ENCODE peak calls at places on chromosomes 5 and 9, in five cellular contexts. One of them, this sample, is unnamed.

GRCh38 chr9:22079873-22080341 is 70.8 kb upstream of the CDKN2B start:
- DNase-seq in fibroblast of lung: peak; percentile 73
- DNase-seq in brain microvascular endothelial cell: no peak
- DNase-seq in PC-9: no peak
- DNase-seq in choroid plexus epithelial cell: peak; percentile 94
- DNase-seq in this sample: no peak

GRCh38 chr5:163867324-163867723 is 361.9 kb downstream of the MAT2B start:
- DNase-seq in PC-9: no peak
- DNase-seq in fibroblast of lung: no peak
- DNase-seq in choroid plexus epithelial cell: peak; percentile 81
- DNase-seq in brain microvascular endothelial cell: no peak
- DNase-seq in this sample: no peak

GRCh38 chr9:9612270-9612669 is 1000.5 kb downstream of the PTPRD start:
- DNase-seq in choroid plexus epithelial cell: no peak
- DNase-seq in fibroblast of lung: no peak
- DNase-seq in PC-9: no peak
- DNase-seq in brain microvascular endothelial cell: no peak
- DNase-seq in this sample: no peak

GRCh38 chr9:94925751-94926456 is 199.4 kb downstream of the AOPEP start:
- DNase-seq in choroid plexus epithelial cell: no peak
- DNase-seq in brain microvascular endothelial cell: no peak
- DNase-seq in PC-9: peak; percentile 81
- DNase-seq in fibroblast of lung: no peak
- DNase-seq in this sample: no peak

GRCh38 chr9:137682431-137682991 is 63.7 kb downstream of the EHMT1 start:
- DNase-seq in PC-9: no peak
- DNase-seq in fibroblast of lung: no peak
- DNase-seq in brain microvascular endothelial cell: no peak
- DNase-seq in choroid plexus epithelial cell: no peak
- DNase-seq in this sample: no peak

GRCh38 chr9:89496645-89497044 is 1.3 kb downstream of the SEMA4D start:
- DNase-seq in fibroblast of lung: no peak
- DNase-seq in PC-9: no peak
- DNase-seq in choroid plexus epithelial cell: no peak
- DNase-seq in brain microvascular endothelial cell: no peak
- DNase-seq in this sample: no peak

GRCh38 chr5:67255881-67256280 is 59.3 kb upstream of the CD180 start:
- DNase-seq in brain microvascular endothelial cell: no peak
- DNase-seq in fibroblast of lung: no peak
- DNase-seq in PC-9: no peak
- DNase-seq in choroid plexus epithelial cell: peak; percentile 66
- DNase-seq in this sample: no peak

GRCh38 chr5:130055572-130055971 is 151.3 kb downstream of the CHSY3 start:
- DNase-seq in fibroblast of lung: no peak
- DNase-seq in brain microvascular endothelial cell: no peak
- DNase-seq in PC-9: no peak
- DNase-seq in choroid plexus epithelial cell: no peak
- DNase-seq in this sample: no peak

GRCh38 chr5:178458140-178458539 is 132.1 kb downstream of the COL23A1 start:
- DNase-seq in fibroblast of lung: no peak
- DNase-seq in PC-9: no peak
- DNase-seq in choroid plexus epithelial cell: no peak
- DNase-seq in brain microvascular endothelial cell: no peak
- DNase-seq in this sample: no peak

GRCh38 chr9:120928015-120928719 is 1.6 kb upstream of the TRAF1 start:
- DNase-seq in brain microvascular endothelial cell: no peak
- DNase-seq in PC-9: peak; percentile 11
- DNase-seq in choroid plexus epithelial cell: no peak
- DNase-seq in fibroblast of lung: no peak
- DNase-seq in this sample: no peak

GRCh38 chr5:26329562-26330189 is 708.7 kb downstream of the CDH9 start:
- DNase-seq in fibroblast of lung: no peak
- DNase-seq in PC-9: no peak
- DNase-seq in choroid plexus epithelial cell: peak; percentile 4
- DNase-seq in brain microvascular endothelial cell: no peak
- DNase-seq in this sample: no peak

GRCh38 chr9:3968891-3969290 is 331.0 kb downstream of the GLIS3 start:
- DNase-seq in PC-9: peak; percentile 25
- DNase-seq in brain microvascular endothelial cell: no peak
- DNase-seq in choroid plexus epithelial cell: no peak
- DNase-seq in fibroblast of lung: no peak
- DNase-seq in this sample: no peak

GRCh38 chr5:141910271-141910673 is 13.4 kb upstream of the DELE1 start:
- DNase-seq in choroid plexus epithelial cell: no peak
- DNase-seq in brain microvascular endothelial cell: no peak
- DNase-seq in fibroblast of lung: no peak
- DNase-seq in PC-9: no peak
- DNase-seq in this sample: no peak

GRCh38 chr5:32014345-32014744 is 159.8 kb downstream of the GOLPH3 start:
- DNase-seq in fibroblast of lung: no peak
- DNase-seq in PC-9: no peak
- DNase-seq in brain microvascular endothelial cell: no peak
- DNase-seq in choroid plexus epithelial cell: no peak
- DNase-seq in this sample: no peak

GRCh38 chr5:139385061-139385889 is 2.2 kb upstream of the SLC23A1 start:
- DNase-seq in brain microvascular endothelial cell: no peak
- DNase-seq in fibroblast of lung: no peak
- DNase-seq in PC-9: peak; percentile 47
- DNase-seq in choroid plexus epithelial cell: no peak
- DNase-seq in this sample: no peak

GRCh38 chr9:109795613-109796012 is 15.6 kb downstream of the PALM2AKAP2 start:
- DNase-seq in PC-9: no peak
- DNase-seq in choroid plexus epithelial cell: no peak
- DNase-seq in brain microvascular endothelial cell: no peak
- DNase-seq in fibroblast of lung: no peak
- DNase-seq in this sample: no peak

GRCh38 chr5:111781200-111781599 is 24.2 kb upstream of the NREP start:
- DNase-seq in fibroblast of lung: peak; percentile 80
- DNase-seq in choroid plexus epithelial cell: peak; percentile 44
- DNase-seq in PC-9: no peak
- DNase-seq in brain microvascular endothelial cell: peak; percentile 60
- DNase-seq in this sample: no peak

GRCh38 chr5:71771191-71771590 is 52.1 kb downstream of the CARTPT start:
- DNase-seq in fibroblast of lung: no peak
- DNase-seq in PC-9: no peak
- DNase-seq in brain microvascular endothelial cell: no peak
- DNase-seq in choroid plexus epithelial cell: no peak
- DNase-seq in this sample: no peak

GRCh38 chr5:107926121-107926520 is 255.4 kb upstream of the EFNA5 start:
- DNase-seq in fibroblast of lung: no peak
- DNase-seq in choroid plexus epithelial cell: no peak
- DNase-seq in PC-9: no peak
- DNase-seq in brain microvascular endothelial cell: no peak
- DNase-seq in this sample: no peak

GRCh38 chr9:69898714-69899209 is 78.1 kb downstream of the CFAP95 start:
- DNase-seq in brain microvascular endothelial cell: peak; percentile 74
- DNase-seq in choroid plexus epithelial cell: peak; percentile 73
- DNase-seq in fibroblast of lung: peak; percentile 63
- DNase-seq in PC-9: peak; percentile 29
- DNase-seq in this sample: peak; percentile 59

GRCh38 chr5:142095035-142095434 is 13.5 kb upstream of the NDFIP1 start:
- DNase-seq in choroid plexus epithelial cell: no peak
- DNase-seq in fibroblast of lung: no peak
- DNase-seq in brain microvascular endothelial cell: no peak
- DNase-seq in PC-9: no peak
- DNase-seq in this sample: no peak

GRCh38 chr5:74035521-74035937 is 409.5 kb downstream of the ARHGEF28 start:
- DNase-seq in brain microvascular endothelial cell: peak; percentile 70
- DNase-seq in choroid plexus epithelial cell: peak; percentile 90
- DNase-seq in fibroblast of lung: peak; percentile 74
- DNase-seq in PC-9: peak; percentile 69
- DNase-seq in this sample: peak; percentile 56

GRCh38 chr5:104370523-104370922 is 807.9 kb upstream of the NUDT12 start:
- DNase-seq in choroid plexus epithelial cell: peak; percentile 38
- DNase-seq in PC-9: no peak
- DNase-seq in brain microvascular endothelial cell: peak; percentile 49
- DNase-seq in fibroblast of lung: no peak
- DNase-seq in this sample: no peak

GRCh38 chr5:109313123-109313522 is 96.7 kb downstream of the PJA2 start:
- DNase-seq in brain microvascular endothelial cell: no peak
- DNase-seq in PC-9: no peak
- DNase-seq in choroid plexus epithelial cell: no peak
- DNase-seq in fibroblast of lung: no peak
- DNase-seq in this sample: no peak

GRCh38 chr9:119844431-119844830 is 475.2 kb upstream of the BRINP1 start:
- DNase-seq in fibroblast of lung: no peak
- DNase-seq in choroid plexus epithelial cell: no peak
- DNase-seq in brain microvascular endothelial cell: no peak
- DNase-seq in PC-9: no peak
- DNase-seq in this sample: no peak

GRCh38 chr9:137333016-137333726 is 31.1 kb upstream of the NRARP start:
- DNase-seq in PC-9: no peak
- DNase-seq in brain microvascular endothelial cell: peak; percentile 33
- DNase-seq in fibroblast of lung: no peak
- DNase-seq in choroid plexus epithelial cell: peak; percentile 30
- DNase-seq in this sample: no peak

GRCh38 chr5:36215910-36216309 is 25.8 kb downstream of the NADK2 start:
- DNase-seq in choroid plexus epithelial cell: peak; percentile 12
- DNase-seq in fibroblast of lung: no peak
- DNase-seq in brain microvascular endothelial cell: no peak
- DNase-seq in PC-9: no peak
- DNase-seq in this sample: no peak

GRCh38 chr5:30831605-30832004 is 361.9 kb upstream of the CDH6 start:
- DNase-seq in fibroblast of lung: no peak
- DNase-seq in choroid plexus epithelial cell: no peak
- DNase-seq in brain microvascular endothelial cell: no peak
- DNase-seq in PC-9: no peak
- DNase-seq in this sample: no peak
- TF ChIP-seq CTCF in fibroblast of lung: no peak
- TF ChIP-seq CTCF in choroid plexus epithelial cell: no peak
- TF ChIP-seq CTCF in brain microvascular endothelial cell: no peak
- TF ChIP-seq CTCF in PC-9: no peak
- TF ChIP-seq CTCF in this sample: no peak

GRCh38 chr5:179817071-179817840 is 3.4 kb upstream of the SQSTM1 start:
- DNase-seq in PC-9: no peak
- DNase-seq in brain microvascular endothelial cell: no peak
- DNase-seq in fibroblast of lung: no peak
- DNase-seq in choroid plexus epithelial cell: no peak
- DNase-seq in this sample: no peak

GRCh38 chr5:179820127-179820482 is 600 bp upstream of the SQSTM1 start:
- DNase-seq in PC-9: no peak
- DNase-seq in choroid plexus epithelial cell: no peak
- DNase-seq in fibroblast of lung: no peak
- DNase-seq in brain microvascular endothelial cell: no peak
- DNase-seq in this sample: no peak

GRCh38 chr5:179820483-179821297 is at the start of gene SQSTM1:
- DNase-seq in fibroblast of lung: peak; percentile 83
- DNase-seq in choroid plexus epithelial cell: peak; percentile 85
- DNase-seq in PC-9: peak; percentile 87
- DNase-seq in brain microvascular endothelial cell: peak; percentile 48
- DNase-seq in this sample: no peak

GRCh38 chr5:179819296-179820126 is 1.2 kb upstream of the SQSTM1 start:
- DNase-seq in choroid plexus epithelial cell: peak; percentile 84
- DNase-seq in brain microvascular endothelial cell: peak; percentile 48
- DNase-seq in PC-9: peak; percentile 98
- DNase-seq in fibroblast of lung: peak; percentile 75
- DNase-seq in this sample: no peak

DNA sequence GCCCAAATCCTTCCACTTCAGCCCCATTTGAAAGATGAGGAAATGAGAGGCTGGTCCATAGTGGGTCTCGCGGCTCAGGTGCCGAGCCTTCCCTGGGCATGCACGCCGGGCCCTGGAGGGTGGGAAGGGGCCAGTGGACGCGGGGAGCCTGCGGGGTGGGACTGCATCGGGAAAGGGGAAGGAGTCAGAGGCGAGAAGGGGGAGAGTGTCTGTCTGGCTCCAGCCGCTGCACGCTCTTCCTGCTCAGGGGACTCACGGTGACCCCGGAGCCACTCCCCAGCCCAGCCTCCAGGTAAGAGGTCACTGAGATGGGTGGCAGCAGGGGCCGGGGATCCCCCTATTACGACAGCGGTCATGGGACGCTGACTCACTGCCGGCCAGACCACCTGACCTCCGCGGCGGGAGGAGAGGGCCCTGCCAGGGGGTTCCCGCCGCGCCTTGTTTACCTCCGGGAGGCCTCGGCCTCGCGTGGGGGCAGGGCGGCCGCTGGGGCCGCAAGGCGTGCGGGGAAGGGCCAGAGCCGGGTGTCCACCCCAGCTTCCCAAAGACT is 1.9 kb upstream of the SQSTM1 start:
- DNase-seq in choroid plexus epithelial cell: peak; percentile 98
- DNase-seq in brain microvascular endothelial cell: peak; percentile 89
- DNase-seq in PC-9: peak; percentile 98
- DNase-seq in fibroblast of lung: peak; percentile 96
- DNase-seq in this sample: no peak
- H3K4me3 ChIP-seq in choroid plexus epithelial cell: peak overlapping the region; percentile 41
- H3K4me3 ChIP-seq in brain microvascular endothelial cell: peak overlapping the region; percentile 33
- H3K4me3 ChIP-seq in PC-9: peak overlapping the region; percentile 98
- H3K4me3 ChIP-seq in fibroblast of lung: no peak overlapping the region
- H3K4me3 ChIP-seq in this sample: peak overlapping the region; percentile 3

GRCh38 chr9:2229109-2229733 is 214.1 kb downstream of the SMARCA2 start:
- DNase-seq in PC-9: peak; percentile 23
- DNase-seq in brain microvascular endothelial cell: no peak
- DNase-seq in fibroblast of lung: no peak
- DNase-seq in choroid plexus epithelial cell: no peak
- DNase-seq in this sample: no peak

GRCh38 chr9:2228132-2228531 is 213.0 kb downstream of the SMARCA2 start:
- DNase-seq in choroid plexus epithelial cell: no peak
- DNase-seq in PC-9: no peak
- DNase-seq in brain microvascular endothelial cell: no peak
- DNase-seq in fibroblast of lung: peak; percentile 29
- DNase-seq in this sample: no peak

GRCh38 chr9:2228641-2229040 is 213.5 kb downstream of the SMARCA2 start:
- DNase-seq in choroid plexus epithelial cell: no peak
- DNase-seq in fibroblast of lung: no peak
- DNase-seq in PC-9: no peak
- DNase-seq in brain microvascular endothelial cell: no peak
- DNase-seq in this sample: no peak

GRCh38 chr9:2231831-2232230 is 216.7 kb downstream of the SMARCA2 start:
- DNase-seq in choroid plexus epithelial cell: no peak
- DNase-seq in fibroblast of lung: peak; percentile 82
- DNase-seq in brain microvascular endothelial cell: peak; percentile 20
- DNase-seq in PC-9: no peak
- DNase-seq in this sample: no peak

DNA sequence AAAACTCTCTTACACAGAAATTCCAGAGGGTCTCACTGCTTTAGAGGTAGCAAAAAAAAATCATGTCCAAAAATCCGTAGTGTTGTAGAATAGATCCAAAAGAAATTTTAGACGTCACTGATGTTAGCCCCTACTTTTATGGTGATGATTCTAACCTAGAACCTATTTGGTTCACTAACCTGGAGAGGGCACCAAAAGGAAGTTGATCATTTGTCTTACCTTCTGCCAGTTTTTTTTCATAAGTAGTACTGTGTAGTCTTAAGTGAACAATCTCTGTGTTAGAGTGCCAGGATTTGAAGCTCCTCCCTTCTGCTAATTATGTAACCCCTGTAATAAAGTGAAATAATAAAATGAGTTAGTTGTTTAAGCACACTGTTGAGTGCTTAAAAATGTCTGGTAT is 215.2 kb downstream of the SMARCA2 start:
- DNase-seq in choroid plexus epithelial cell: no peak
- DNase-seq in PC-9: no peak
- DNase-seq in fibroblast of lung: no peak
- DNase-seq in brain microvascular endothelial cell: no peak
- DNase-seq in this sample: no peak
- TF ChIP-seq CTCF in choroid plexus epithelial cell: no peak
- TF ChIP-seq CTCF in PC-9: no peak
- TF ChIP-seq CTCF in fibroblast of lung: no peak
- TF ChIP-seq CTCF in brain microvascular endothelial cell: no peak
- TF ChIP-seq CTCF in this sample: no peak

GRCh38 chr5:112951124-112951702 is 25.4 kb upstream of the DCP2 start:
- DNase-seq in choroid plexus epithelial cell: no peak
- DNase-seq in brain microvascular endothelial cell: no peak
- DNase-seq in fibroblast of lung: no peak
- DNase-seq in PC-9: no peak
- DNase-seq in this sample: no peak

GRCh38 chr5:112948455-112948854 is 26.4 kb upstream of the REEP5 start:
- DNase-seq in brain microvascular endothelial cell: no peak
- DNase-seq in PC-9: no peak
- DNase-seq in choroid plexus epithelial cell: no peak
- DNase-seq in fibroblast of lung: peak; percentile 11
- DNase-seq in this sample: no peak
- H3K4me3 ChIP-seq in brain microvascular endothelial cell: no peak overlapping the region
- H3K4me3 ChIP-seq in PC-9: no peak overlapping the region
- H3K4me3 ChIP-seq in choroid plexus epithelial cell: no peak overlapping the region
- H3K4me3 ChIP-seq in fibroblast of lung: no peak overlapping the region
- H3K4me3 ChIP-seq in this sample: no peak overlapping the region

This sample was measured in HFF-Myc.